ENCODE peak calls at places on chromosomes 5 and 9, in eight cellular contexts. B is GM12864; W is NCI-H1436; U is EH; P is choroid plexus epithelial cell; D is RWPE2; T is NAMALWA; N is activated CD8-positive, alpha-beta memory T cell treated with anti-CD3 and anti-CD28 coated beads, Interleukin-2, amount 50 U/mL, for 48 hours. L is an unnamed sample.
A peak's percentile ranks its signal among the peaks of the same experiment; 100 is the strongest.

GRCh38 chr9:105405514-105406131 is 42.2 kb upstream of the FSD1L start:
- DNase-seq in B (peak; percentile 60), W (no peak), U (peak; percentile 42), P (peak; percentile 61), D (no peak), T (peak; percentile 69), N (no peak), L (peak; percentile 68)

GRCh38 chr9:107638922-107639321 is 149.4 kb upstream of the KLF4 start:
- DNase-seq in B (no peak), W (peak; percentile 71), U (peak; percentile 74), P (peak; percentile 62), D (no peak), T (no peak), N (no peak), L (peak; percentile 12)

GRCh38 chr5:159971931-159972461 is 36.9 kb upstream of the TTC1 start:
- DNase-seq in B (no peak), W (no peak), U (no peak), P (peak; percentile 17), D (no peak), T (no peak), N (no peak), L (peak; percentile 69)

GRCh38 chr9:7121055-7121454 is 363.3 kb downstream of the KDM4C start:
- DNase-seq in B (peak; percentile 15), W (no peak), U (no peak), P (no peak), D (no peak), T (no peak), N (no peak), L (no peak)

GRCh38 chr5:172559004-172559932 is 81.8 kb upstream of the NEURL1B start:
- DNase-seq in B (no peak), W (no peak), U (peak; percentile 94), P (peak; percentile 97), D (no peak), T (no peak), N (no peak), L (peak; percentile 95)

GRCh38 chr5:57834829-57835554 is 352.4 kb upstream of the ACTBL2 start:
- DNase-seq in B (no peak), W (no peak), U (peak; percentile 63), P (peak; percentile 80), D (peak; percentile 79), T (no peak), N (no peak), L (peak; percentile 86)

GRCh38 chr9:119802115-119802514 is 432.9 kb upstream of the BRINP1 start:
- DNase-seq in B (no peak), W (no peak), U (no peak), P (no peak), D (no peak), T (no peak), N (no peak), L (no peak)

GRCh38 chr5:108379722-108380530 is 2.0 kb downstream of the FBXL17 start:
- DNase-seq in B (no peak), W (no peak), U (peak; percentile 29), P (peak; percentile 45), D (no peak), T (peak; percentile 43), N (no peak), L (peak; percentile 39)

GRCh38 chr5:107373511-107374263 is 297.1 kb downstream of the EFNA5 start:
- DNase-seq in B (no peak), W (no peak), U (no peak), P (no peak), D (no peak), T (peak; percentile 68), N (no peak), L (no peak)

GRCh38 chr9:37949576-37949975 is 45.6 kb upstream of the SLC25A51 start:
- DNase-seq in B (no peak), W (no peak), U (peak; percentile 74), P (no peak), D (no peak), T (no peak), N (no peak), L (peak; percentile 67)

GRCh38 chr9:112790231-112790774 is 39.7 kb downstream of the SNX30 start:
- DNase-seq in B (no peak), W (no peak), U (no peak), P (no peak), D (no peak), T (no peak), N (no peak), L (no peak)